ENCODE peak calls at places on chromosomes 7 and 10, in nine cellular contexts. V is heart left ventricle; G is CD8-positive, alpha-beta T cell; L is cardiac muscle cell; I is PC-9; M is breast epithelium; D is Panc1; Y is pancreas; R is tibial artery. H is an unnamed sample.
A peak's percentile ranks its signal among the peaks of the same experiment; 100 is the strongest.

GRCh38 chr7:50766106-50766505 is 16.6 kb downstream of the GRB10 start:
- DNase-seq in V (no peak), G (no peak), L (no peak), I (no peak), M (no peak), D (no peak), Y (no peak), R (no peak), H (no peak)

GRCh38 chr7:47327306-47327697 is 254.6 kb downstream of the TNS3 start:
- DNase-seq in V (peak; percentile 74), G (no peak), L (no peak), I (no peak), M (no peak), D (no peak), Y (no peak), R (no peak), H (no peak)

GRCh38 chr7:103934508-103934907 is 55.0 kb downstream of the RELN start:
- DNase-seq in V (no peak), G (no peak), L (no peak), I (no peak), M (no peak), D (no peak), Y (no peak), R (no peak), H (no peak)

GRCh38 chr10:5976689-5977470 is 463 bp downstream of the IL15RA start:
- DNase-seq in V (peak; percentile 59), G (no peak), L (peak; percentile 42), I (peak; percentile 42), M (no peak), D (no peak), Y (peak; percentile 85), R (no peak), H (peak; percentile 83)

GRCh38 chr7:147432068-147432467 is 1158.5 kb upstream of the C7orf33 start:
- DNase-seq in V (no peak), G (no peak), L (peak; percentile 54), I (no peak), M (no peak), D (no peak), Y (no peak), R (no peak), H (peak; percentile 69)

GRCh38 chr7:115019882-115020605 is 98.2 kb downstream of the MDFIC start:
- DNase-seq in V (no peak), G (no peak), L (peak; percentile 5), I (no peak), M (no peak), D (no peak), Y (no peak), R (no peak), H (no peak)

GRCh38 chr7:129055294-129055816 is 444 bp upstream of the TNPO3 start:
- DNase-seq in V (no peak), G (no peak), L (no peak), I (no peak), M (no peak), D (no peak), Y (no peak), R (no peak), H (no peak)

GRCh38 chr7:140404565-140405080 is 765 bp downstream of the RAB19 start:
- DNase-seq in V (no peak), G (no peak), L (no peak), I (no peak), M (no peak), D (no peak), Y (no peak), R (no peak), H (no peak)

GRCh38 chr7:132077986-132078385 is 498.3 kb downstream of the PLXNA4 start:
- DNase-seq in V (no peak), G (no peak), L (no peak), I (no peak), M (no peak), D (no peak), Y (no peak), R (no peak), H (no peak)

GRCh38 chr10:32367793-32368453 is 21.0 kb upstream of the EPC1 start:
- DNase-seq in V (peak; percentile 69), G (peak; percentile 49), L (peak; percentile 70), I (peak; percentile 59), M (no peak), D (peak; percentile 56), Y (peak; percentile 71), R (peak; percentile 55), H (peak; percentile 82)

GRCh38 chr10:123522702-123523312 is 143.3 kb upstream of the GPR26 start:
- DNase-seq in V (no peak), G (no peak), L (no peak), I (no peak), M (no peak), D (no peak), Y (no peak), R (no peak), H (no peak)

GRCh38 chr7:76069238-76069638 is 21.3 kb downstream of the MDH2 start:
- DNase-seq in V (peak; percentile 81), G (no peak), L (peak; percentile 58), I (peak; percentile 81), M (peak; percentile 68), D (no peak), Y (no peak), R (peak; percentile 45), H (peak; percentile 83)

GRCh38 chr10:119315128-119316001 is 108.0 kb downstream of the GRK5 start:
- DNase-seq in V (peak; percentile 59), G (no peak), L (no peak), I (peak; percentile 68), M (no peak), D (peak; percentile 85), Y (no peak), R (peak; percentile 83), H (peak; percentile 83)

GRCh38 chr10:108862691-108863350 is 1060.5 kb downstream of the XPNPEP1 start:
- DNase-seq in V (no peak), G (no peak), L (no peak), I (no peak), M (no peak), D (no peak), Y (no peak), R (no peak), H (no peak)

GRCh38 chr7:82625377-82625776 is 181.8 kb upstream of the CACNA2D1 start:
- DNase-seq in V (no peak), G (no peak), L (no peak), I (no peak), M (no peak), D (no peak), Y (no peak), R (no peak), H (no peak)

GRCh38 chr10:103350522-103351260 is at the start of gene PCGF6:
- DNase-seq in V (peak; percentile 86), G (peak; percentile 31), L (peak; percentile 93), I (peak; percentile 69), M (peak; percentile 39), D (no peak), Y (peak; percentile 94), R (peak; percentile 66), H (peak; percentile 97)

GRCh38 chr7:114941692-114942091 is 19.8 kb downstream of the MDFIC start:
- DNase-seq in V (no peak), G (no peak), L (no peak), I (no peak), M (no peak), D (no peak), Y (no peak), R (no peak), H (no peak)

GRCh38 chr10:29703276-29703675 is 68.5 kb upstream of the SVIL start:
- DNase-seq in V (peak; percentile 42), G (no peak), L (peak; percentile 80), I (no peak), M (no peak), D (no peak), Y (no peak), R (no peak), H (no peak)

GRCh38 chr10:131974034-131974817 is 7.5 kb downstream of the BNIP3 start:
- DNase-seq in V (no peak), G (no peak), L (no peak), I (no peak), M (no peak), D (no peak), Y (no peak), R (no peak), H (no peak)

GRCh38 chr7:22653981-22654380 is 73.0 kb upstream of the IL6 start:
- DNase-seq in V (no peak), G (no peak), L (no peak), I (no peak), M (no peak), D (no peak), Y (no peak), R (no peak), H (peak; percentile 33)

GRCh38 chr10:69097729-69098128 is 9.8 kb downstream of the SRGN start:
- DNase-seq in V (no peak), G (no peak), L (no peak), I (no peak), M (no peak), D (no peak), Y (no peak), R (no peak), H (no peak)
- H3K4me1 ChIP-seq in V (peaks cover 4% of the 10 kb centered on the region), G (peaks cover 34% of the 10 kb centered on the region), L (no peaks in the 10 kb centered on the region), I (peaks cover 3% of the 10 kb centered on the region), M (no peaks in the 10 kb centered on the region), D (no peaks in the 10 kb centered on the region), Y (no peaks in the 10 kb centered on the region), R (peaks cover 8% of the 10 kb centered on the region), H (no peaks in the 10 kb centered on the region)

DNA sequence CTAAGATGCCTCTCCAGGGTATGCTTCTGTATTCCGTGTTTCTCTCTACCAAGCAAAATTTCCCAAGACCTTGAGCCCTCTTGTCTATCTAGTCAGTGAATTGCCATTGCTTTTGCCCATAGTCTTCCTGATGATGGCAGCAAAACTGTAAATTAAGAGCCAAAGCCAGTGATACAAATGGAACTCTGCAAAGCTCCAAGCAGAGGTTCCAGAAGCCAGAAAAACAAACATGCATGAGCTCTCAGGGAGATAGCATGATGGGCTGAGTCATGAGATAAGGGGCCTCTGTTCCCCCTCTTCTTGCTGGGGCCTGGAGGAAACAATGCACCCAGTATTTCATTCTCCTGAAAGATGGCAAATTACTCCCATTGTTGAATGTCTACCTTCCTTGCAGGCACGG is 24.7 kb downstream of the LSMEM1 start:
- DNase-seq in V (no peak), G (no peak), L (peak; percentile 29), I (no peak), M (no peak), D (no peak), Y (no peak), R (no peak), H (no peak)
- TF ChIP-seq CTCF in V (no peak), G (no peak), L (no peak), I (no peak), M (no peak), D (no peak), Y (no peak), R (no peak), H (no peak)

GRCh38 chr10:124672181-124672638 is 72.0 kb downstream of the FAM53B start:
- DNase-seq in V (peak; percentile 69), G (no peak), L (no peak), I (no peak), M (no peak), D (no peak), Y (no peak), R (no peak), H (no peak)
- H3K4me1 ChIP-seq in V (peaks cover 82% of the 10 kb centered on the region), G (peaks cover 89% of the 10 kb centered on the region), L (peaks cover 44% of the 10 kb centered on the region), I (peaks cover 5% of the 10 kb centered on the region), M (peaks cover 15% of the 10 kb centered on the region), D (no peaks in the 10 kb centered on the region), Y (no peaks in the 10 kb centered on the region), R (no peaks in the 10 kb centered on the region), H (peaks cover 4% of the 10 kb centered on the region)

DNA sequence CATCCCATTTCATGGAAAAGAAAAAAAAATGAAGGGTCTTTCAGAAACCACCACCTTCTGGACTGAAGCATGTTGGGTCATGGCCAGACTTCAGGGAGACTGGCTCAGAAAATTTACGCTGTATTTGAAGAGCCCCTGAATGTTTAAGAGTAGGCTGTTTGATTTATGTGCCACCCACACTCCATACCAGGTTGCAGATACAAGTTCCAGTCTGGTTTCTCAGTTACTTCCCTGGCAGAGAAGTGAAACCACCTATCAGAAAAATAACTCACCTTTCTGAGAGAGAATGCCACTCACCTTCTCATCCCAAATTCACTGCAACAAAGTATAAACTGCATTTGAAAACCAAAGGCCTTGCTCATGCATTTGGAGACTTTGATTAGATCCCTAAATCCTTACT is 13.1 kb upstream of the ADD3 start:
- DNase-seq in V (no peak), G (no peak), L (no peak), I (no peak), M (no peak), D (no peak), Y (no peak), R (no peak), H (no peak)
- TF ChIP-seq CTCF in V (no peak), G (no peak), L (no peak), I (no peak), M (no peak), D (no peak), Y (no peak), R (no peak), H (no peak)

H was measured in endodermal cell.